ENCODE peak calls at places on chromosomes 3 and 15, in four cellular contexts. S is HepG2, L is SK-N-SH, C is GM12878. V is an unnamed sample.

GRCh38 chr15:100559330-100559729 is 30.6 kb upstream of the CERS3 start:
- DNase-seq in S (peak; percentile 3), L (no peak), C (no peak), V (no peak)

GRCh38 chr3:149581681-149582349 is 76.0 kb downstream of the WWTR1 start:
- DNase-seq in S (no peak), L (no peak), C (no peak), V (no peak)

GRCh38 chr3:157572559-157573270 is 69.5 kb upstream of the VEPH1 start:
- DNase-seq in S (peak; percentile 34), C (no peak), L (peak; percentile 55), V (peak; percentile 65)

GRCh38 chr3:84836961-84837360 is 121.8 kb upstream of the CADM2 start:
- DNase-seq in C (no peak), L (no peak), S (no peak), V (no peak)

GRCh38 chr3:68468695-68469375 is 463.5 kb downstream of the TAFA4 start:
- DNase-seq in C (no peak), L (no peak), S (no peak), V (no peak)

GRCh38 chr15:76994001-76994400 is 925 bp upstream of the PSTPIP1 start:
- DNase-seq in C (no peak), L (peak; percentile 14), S (no peak), V (no peak)

GRCh38 chr15:52324109-52324508 is 28.5 kb upstream of the MYO5C start:
- DNase-seq in L (no peak), C (no peak), S (no peak), V (no peak)

GRCh38 chr3:81568378-81568777 is 193.1 kb downstream of the GBE1 start:
- DNase-seq in S (no peak), C (no peak), L (no peak), V (no peak)

GRCh38 chr3:123089611-123090301 is 22.9 kb downstream of the PDIA5 start:
- DNase-seq in C (no peak), S (no peak), L (no peak), V (no peak)

GRCh38 chr3:56590814-56591213 is 33.8 kb downstream of the CCDC66 start:
- DNase-seq in S (no peak), L (no peak), C (no peak), V (no peak)

GRCh38 chr15:37075777-37076176 is 24.6 kb downstream of the MEIS2 start:
- DNase-seq in L (no peak), S (no peak), C (no peak), V (no peak)

GRCh38 chr15:56886450-56886856 is 32.0 kb upstream of the TCF12 start:
- DNase-seq in S (peak; percentile 3), L (no peak), C (no peak), V (peak; percentile 39)
- TF ChIP-seq MXI1 in S (no peak), L (no peak), C (no peak), V (no peak)

GRCh38 chr3:124607163-124607562 is 123.1 kb upstream of the UMPS start:
- DNase-seq in S (peak; percentile 58), C (no peak), L (no peak), V (no peak)
- TF ChIP-seq SIN3A in S (no peak), C (no peak), L (no peak), V (no peak)

GRCh38 chr3:175737646-175738572 is 878.8 kb downstream of the NAALADL2 start:
- DNase-seq in C (no peak), L (no peak), S (no peak), V (no peak)
- TF ChIP-seq MXI1 in C (no peak), L (no peak), S (no peak), V (no peak)

DNA sequence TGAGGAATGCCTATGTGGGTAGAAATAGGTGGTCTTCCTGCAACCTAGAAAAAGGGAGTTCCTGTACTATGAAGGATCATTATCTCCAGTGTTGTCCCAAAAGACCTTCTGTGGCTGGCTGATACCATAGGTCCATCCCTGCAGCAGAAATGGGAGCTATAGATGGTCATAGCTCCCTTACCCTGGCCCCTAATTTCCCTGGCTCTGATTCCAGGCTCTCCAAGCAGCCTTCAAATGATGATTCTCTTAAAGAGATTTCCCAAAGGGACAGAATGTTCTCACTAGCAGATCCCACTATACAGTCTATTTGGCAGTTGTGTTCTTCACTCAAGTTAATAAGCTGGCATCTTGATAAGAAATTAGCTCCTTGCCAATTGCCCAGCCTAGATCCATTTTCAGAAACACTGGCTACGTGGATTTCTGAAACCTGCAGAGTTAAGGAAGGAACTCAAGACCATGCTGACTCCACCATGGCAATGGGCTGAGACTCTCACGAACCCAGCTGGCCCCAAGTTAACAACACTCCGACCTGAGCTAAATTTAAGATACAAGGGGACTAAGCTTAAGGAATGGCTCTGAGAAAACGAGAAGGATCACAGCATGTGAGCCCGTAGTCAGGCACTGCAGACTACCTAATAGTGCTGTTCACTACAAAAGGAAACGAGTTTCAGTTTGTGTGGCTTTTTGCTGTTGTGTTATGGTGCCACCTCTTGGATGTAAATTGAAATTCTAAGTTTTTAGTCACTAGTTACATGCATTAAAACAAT is 11.4 kb downstream of the C15orf40 start:
- DNase-seq in C (peak; percentile 43), S (peak; percentile 28), L (peak; percentile 68), V (peak; percentile 47)
- TF ChIP-seq SIN3A in C (no peak), S (no peak), L (no peak), V (no peak)

DNA sequence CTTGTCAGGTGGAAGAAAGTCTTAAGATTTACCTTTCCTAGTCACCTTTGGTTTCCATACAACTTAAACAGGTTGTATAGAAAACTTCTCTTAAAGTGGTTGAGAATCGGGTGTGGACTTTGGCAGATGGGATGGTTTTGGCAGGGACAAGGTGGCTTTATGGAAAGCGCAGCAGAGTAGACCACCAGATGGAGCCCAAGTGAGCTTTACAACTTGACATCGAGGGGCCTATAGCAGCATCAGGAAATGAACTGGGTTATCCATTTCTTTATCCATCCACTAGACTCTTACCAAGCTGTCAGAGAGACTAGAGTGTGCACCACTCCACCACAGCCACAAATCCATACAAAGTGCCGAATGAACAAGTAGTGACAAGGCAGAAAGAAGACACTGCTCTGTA is 85.3 kb upstream of the MBNL1 start:
- DNase-seq in S (peak; percentile 54), L (peak; percentile 34), C (no peak), V (peak; percentile 88)
- TF ChIP-seq MXI1 in S (no peak), L (no peak), C (no peak), V (no peak)

GRCh38 chr3:29478671-29479070 is 197.8 kb downstream of the RBMS3 start:
- DNase-seq in L (no peak), S (no peak), C (no peak), V (no peak)
- TF ChIP-seq SIN3A in L (no peak), S (no peak), C (no peak), V (no peak)

GRCh38 chr15:67050522-67051087 is 14.8 kb upstream of the SMAD3 start:
- DNase-seq in L (no peak), S (no peak), C (no peak), V (no peak)

GRCh38 chr15:67050062-67050461 is 15.3 kb upstream of the SMAD3 start:
- DNase-seq in S (no peak), C (no peak), L (no peak), V (no peak)

GRCh38 chr15:67047149-67047661 is 18.2 kb upstream of the SMAD3 start:
- DNase-seq in L (no peak), C (no peak), S (no peak), V (no peak)

GRCh38 chr15:67049351-67050044 is 15.9 kb upstream of the SMAD3 start:
- DNase-seq in C (no peak), L (no peak), S (peak; percentile 82), V (no peak)

DNA sequence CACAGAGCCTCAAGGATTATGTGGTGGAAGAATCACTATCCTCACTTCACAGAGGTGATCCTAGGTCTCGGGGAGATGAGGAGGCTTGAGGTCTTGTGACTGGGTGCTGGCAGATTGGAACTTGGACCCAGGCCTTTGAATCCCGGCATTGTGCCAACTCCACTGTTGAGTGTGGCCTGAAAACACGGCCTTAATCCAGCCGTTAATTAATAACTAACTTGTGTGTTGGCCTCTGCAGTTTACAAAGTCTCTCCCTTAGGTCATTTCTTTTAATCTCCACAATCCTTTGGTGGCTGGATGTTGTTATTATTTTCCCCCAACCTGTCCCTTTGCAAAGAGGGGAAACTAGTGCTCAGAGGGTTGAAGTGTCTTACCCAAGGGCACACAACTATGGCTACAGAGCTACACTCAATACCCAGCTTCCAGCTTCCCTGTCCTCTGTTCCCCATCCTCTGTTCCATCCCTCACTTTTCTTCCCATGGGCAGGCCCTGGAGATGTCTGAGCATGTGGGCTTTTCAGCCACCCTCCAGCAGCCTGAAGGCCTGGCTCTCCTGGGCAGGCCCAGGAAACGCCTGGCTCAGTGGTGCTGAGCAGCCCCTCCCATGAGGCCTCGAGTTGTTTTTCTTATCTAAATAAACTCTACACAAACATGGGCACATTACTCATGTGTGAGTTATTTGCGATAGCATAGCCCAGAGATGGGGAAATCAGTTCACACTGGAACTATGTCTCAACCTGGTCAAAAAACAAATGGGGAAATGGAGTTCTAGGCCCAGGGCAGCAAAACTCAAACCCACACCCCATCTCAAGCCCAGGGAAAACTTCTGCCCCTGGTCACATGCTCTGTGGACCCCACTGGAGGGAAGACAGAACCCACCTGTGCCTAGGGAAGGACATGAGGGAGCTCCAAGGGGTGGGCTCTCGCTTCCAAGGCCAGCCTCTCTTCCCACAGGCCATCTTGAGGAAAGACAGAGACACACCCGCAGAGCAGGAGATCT is 16.8 kb upstream of the SMAD3 start:
- DNase-seq in L (no peak), C (no peak), S (peak; percentile 97), V (no peak)
- TF ChIP-seq MXI1 in L (no peak), C (no peak), S (peak; percentile 65), V (no peak)

DNA sequence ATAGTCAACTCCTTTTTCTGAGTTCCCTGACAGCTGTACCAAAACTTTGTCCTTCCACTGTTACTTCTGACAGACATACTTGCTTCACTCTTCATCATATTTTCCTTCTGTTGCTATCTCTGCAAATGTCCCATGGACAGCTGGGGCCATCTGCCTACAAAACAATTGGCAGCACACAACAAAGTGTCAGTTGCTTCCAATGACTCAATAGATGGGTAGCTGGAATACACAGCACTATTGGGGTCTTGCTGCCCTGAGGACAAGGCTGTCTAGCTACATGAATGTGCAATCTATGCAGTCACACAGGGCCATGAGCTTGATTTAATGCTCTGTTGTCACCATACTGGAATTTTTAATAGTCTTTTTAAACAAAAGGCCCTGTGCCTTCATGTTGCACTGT is 192.8 kb downstream of the DTWD1 start:
- DNase-seq in C (no peak), L (no peak), S (no peak), V (no peak)
- TF ChIP-seq SIN3A in C (no peak), L (no peak), S (no peak), V (no peak)

GRCh38 chr3:60552581-60552980 is 698.7 kb downstream of the FHIT start:
- DNase-seq in L (no peak), C (no peak), S (no peak), V (no peak)
- TF ChIP-seq MXI1 in L (no peak), C (no peak), S (no peak), V (no peak)